ENCODE peak calls at places on chromosomes 2 and 18, in eight cellular contexts. One of them, this sample, is unnamed.

GRCh38 chr2:215920244-215921100 is 92.9 kb downstream of the MREG start:
- DNase-seq in stomach: peak
- DNase-seq in hepatocyte: peak
- DNase-seq in kidney: no peak
- DNase-seq in left ventricle myocardium inferior: peak
- DNase-seq in GM06990: no peak
- DNase-seq in fibroblast of lung: peak
- DNase-seq in fibroblast of pulmonary artery: peak
- DNase-seq in this sample: peak

GRCh38 chr18:23515911-23516546 is 12.7 kb downstream of the RMC1 start:
- DNase-seq in stomach: peak
- DNase-seq in hepatocyte: peak
- DNase-seq in kidney: no peak
- DNase-seq in left ventricle myocardium inferior: peak
- DNase-seq in GM06990: no peak
- DNase-seq in fibroblast of lung: peak
- DNase-seq in fibroblast of pulmonary artery: peak
- DNase-seq in this sample: peak

GRCh38 chr2:117771969-117772630 is 42.4 kb upstream of the DDX18 start:
- DNase-seq in stomach: no peak
- DNase-seq in hepatocyte: peak
- DNase-seq in kidney: no peak
- DNase-seq in left ventricle myocardium inferior: no peak
- DNase-seq in GM06990: no peak
- DNase-seq in fibroblast of lung: peak
- DNase-seq in fibroblast of pulmonary artery: peak
- DNase-seq in this sample: no peak

GRCh38 chr2:70321377-70321776 is 19.5 kb upstream of the FAM136A start:
- DNase-seq in stomach: no peak
- DNase-seq in hepatocyte: no peak
- DNase-seq in kidney: no peak
- DNase-seq in left ventricle myocardium inferior: no peak
- DNase-seq in GM06990: no peak
- DNase-seq in fibroblast of lung: no peak
- DNase-seq in fibroblast of pulmonary artery: no peak
- DNase-seq in this sample: no peak

GRCh38 chr2:8600456-8600855 is 81.4 kb upstream of the ID2 start:
- DNase-seq in stomach: no peak
- DNase-seq in hepatocyte: no peak
- DNase-seq in kidney: no peak
- DNase-seq in left ventricle myocardium inferior: no peak
- DNase-seq in GM06990: no peak
- DNase-seq in fibroblast of lung: no peak
- DNase-seq in fibroblast of pulmonary artery: no peak
- DNase-seq in this sample: no peak

GRCh38 chr2:218387369-218388194 is 5.5 kb downstream of the SLC11A1 start:
- DNase-seq in stomach: peak
- DNase-seq in hepatocyte: peak
- DNase-seq in kidney: peak
- DNase-seq in left ventricle myocardium inferior: no peak
- DNase-seq in GM06990: no peak
- DNase-seq in fibroblast of lung: peak
- DNase-seq in fibroblast of pulmonary artery: peak
- DNase-seq in this sample: peak

GRCh38 chr2:208256192-208256782 is 1.4 kb upstream of the IDH1 start:
- DNase-seq in stomach: no peak
- DNase-seq in hepatocyte: peak
- DNase-seq in kidney: no peak
- DNase-seq in left ventricle myocardium inferior: no peak
- DNase-seq in GM06990: no peak
- DNase-seq in fibroblast of lung: no peak
- DNase-seq in fibroblast of pulmonary artery: no peak
- DNase-seq in this sample: no peak

GRCh38 chr2:236954641-236955040 is 131.0 kb upstream of the COPS8 start:
- DNase-seq in stomach: no peak
- DNase-seq in hepatocyte: no peak
- DNase-seq in kidney: no peak
- DNase-seq in left ventricle myocardium inferior: no peak
- DNase-seq in GM06990: no peak
- DNase-seq in fibroblast of lung: no peak
- DNase-seq in fibroblast of pulmonary artery: no peak
- DNase-seq in this sample: no peak

GRCh38 chr2:98334439-98335078 is 11.7 kb upstream of the CNGA3 start:
- DNase-seq in stomach: no peak
- DNase-seq in hepatocyte: peak
- DNase-seq in kidney: no peak
- DNase-seq in left ventricle myocardium inferior: no peak
- DNase-seq in GM06990: no peak
- DNase-seq in fibroblast of lung: peak
- DNase-seq in fibroblast of pulmonary artery: peak
- DNase-seq in this sample: no peak

GRCh38 chr18:26405190-26405781 is 143.1 kb downstream of the KCTD1 start:
- DNase-seq in stomach: peak
- DNase-seq in hepatocyte: peak
- DNase-seq in kidney: peak
- DNase-seq in left ventricle myocardium inferior: peak
- DNase-seq in GM06990: no peak
- DNase-seq in fibroblast of lung: peak
- DNase-seq in fibroblast of pulmonary artery: peak
- DNase-seq in this sample: no peak

GRCh38 chr18:45402485-45403056 is 212.7 kb upstream of the SLC14A2 start:
- DNase-seq in stomach: no peak
- DNase-seq in hepatocyte: no peak
- DNase-seq in kidney: no peak
- DNase-seq in left ventricle myocardium inferior: no peak
- DNase-seq in GM06990: no peak
- DNase-seq in fibroblast of lung: peak
- DNase-seq in fibroblast of pulmonary artery: no peak
- DNase-seq in this sample: no peak

GRCh38 chr2:200188851-200189250 is 117.6 kb upstream of the SPATS2L start:
- DNase-seq in stomach: no peak
- DNase-seq in hepatocyte: no peak
- DNase-seq in kidney: no peak
- DNase-seq in left ventricle myocardium inferior: no peak
- DNase-seq in GM06990: no peak
- DNase-seq in fibroblast of lung: peak
- DNase-seq in fibroblast of pulmonary artery: no peak
- DNase-seq in this sample: no peak

GRCh38 chr2:163640542-163641195 is 95.1 kb downstream of the FIGN start:
- DNase-seq in stomach: no peak
- DNase-seq in hepatocyte: no peak
- DNase-seq in kidney: no peak
- DNase-seq in left ventricle myocardium inferior: no peak
- DNase-seq in GM06990: no peak
- DNase-seq in fibroblast of lung: no peak
- DNase-seq in fibroblast of pulmonary artery: no peak
- DNase-seq in this sample: no peak

GRCh38 chr2:181106229-181106628 is 125.8 kb downstream of the UBE2E3 start:
- DNase-seq in stomach: no peak
- DNase-seq in hepatocyte: no peak
- DNase-seq in kidney: no peak
- DNase-seq in left ventricle myocardium inferior: no peak
- DNase-seq in GM06990: no peak
- DNase-seq in fibroblast of lung: peak
- DNase-seq in fibroblast of pulmonary artery: no peak
- DNase-seq in this sample: no peak

GRCh38 chr2:159195719-159196118 is 90.8 kb downstream of the WDSUB1 start:
- DNase-seq in stomach: no peak
- DNase-seq in hepatocyte: no peak
- DNase-seq in kidney: no peak
- DNase-seq in left ventricle myocardium inferior: peak
- DNase-seq in GM06990: no peak
- DNase-seq in fibroblast of lung: no peak
- DNase-seq in fibroblast of pulmonary artery: no peak
- DNase-seq in this sample: no peak

GRCh38 chr18:53991202-53991601 is 233.3 kb downstream of the MBD2 start:
- DNase-seq in stomach: no peak
- DNase-seq in hepatocyte: peak
- DNase-seq in kidney: no peak
- DNase-seq in left ventricle myocardium inferior: no peak
- DNase-seq in GM06990: no peak
- DNase-seq in fibroblast of lung: peak
- DNase-seq in fibroblast of pulmonary artery: peak
- DNase-seq in this sample: no peak

GRCh38 chr2:82478641-82479040 is 1980.4 kb downstream of the SUCLG1 start:
- DNase-seq in stomach: no peak
- DNase-seq in hepatocyte: no peak
- DNase-seq in kidney: no peak
- DNase-seq in left ventricle myocardium inferior: no peak
- DNase-seq in GM06990: no peak
- DNase-seq in fibroblast of lung: no peak
- DNase-seq in fibroblast of pulmonary artery: no peak
- DNase-seq in this sample: no peak

DNA sequence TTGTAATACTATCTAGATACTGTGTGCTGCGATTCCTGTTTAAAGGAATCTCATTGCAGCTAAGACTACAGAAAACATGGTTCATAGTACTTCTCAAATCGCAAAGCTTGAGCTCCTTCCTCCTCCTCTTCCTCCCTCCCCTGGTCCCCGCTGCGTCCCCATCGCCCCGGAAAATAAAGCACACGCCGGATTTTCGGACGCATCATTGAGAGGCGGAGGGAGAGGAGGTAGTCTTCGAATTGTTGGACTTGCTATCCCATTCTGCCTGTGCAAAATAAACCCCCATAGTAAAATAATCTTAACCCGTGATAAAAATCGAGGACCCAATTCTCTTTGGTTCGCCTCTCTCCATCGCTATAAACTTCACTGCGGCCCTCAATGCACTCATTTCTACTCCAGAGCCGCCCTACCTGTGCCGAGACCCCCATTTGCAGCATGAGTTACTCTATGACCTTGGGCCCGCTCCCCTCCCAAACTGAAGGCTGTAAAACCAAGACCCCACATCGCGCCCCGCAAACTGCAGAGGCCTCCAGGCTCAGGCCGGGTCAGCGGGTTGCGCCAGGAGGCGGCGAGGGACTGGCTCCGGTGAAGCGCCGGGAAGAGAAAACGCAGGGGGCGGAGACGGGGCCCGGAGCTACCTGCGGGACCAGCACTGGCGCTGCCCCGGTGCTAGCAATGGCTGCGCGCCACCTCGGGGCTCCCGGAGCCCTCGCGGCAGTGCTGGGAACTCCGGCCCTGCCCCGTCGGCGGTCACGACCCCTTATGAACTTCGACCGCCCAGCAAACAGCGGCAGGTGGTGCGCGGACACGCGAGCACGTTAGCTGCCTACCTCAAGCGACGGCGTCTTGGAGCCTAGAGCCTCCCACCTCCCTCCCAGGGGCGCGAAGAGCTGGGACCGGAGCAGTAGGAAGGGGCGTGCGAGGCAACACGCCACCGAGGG is 649 bp downstream of the ESCO1 start:
- DNase-seq in stomach: peak
- DNase-seq in hepatocyte: peak
- DNase-seq in kidney: peak
- DNase-seq in left ventricle myocardium inferior: peak
- DNase-seq in GM06990: peak
- DNase-seq in fibroblast of lung: peak
- DNase-seq in fibroblast of pulmonary artery: peak
- DNase-seq in this sample: no peak
- TF ChIP-seq CTCF in stomach: no peak
- TF ChIP-seq CTCF in hepatocyte: no peak
- TF ChIP-seq CTCF in kidney: no peak
- TF ChIP-seq CTCF in left ventricle myocardium inferior: no peak
- TF ChIP-seq CTCF in GM06990: no peak
- TF ChIP-seq CTCF in fibroblast of lung: no peak
- TF ChIP-seq CTCF in fibroblast of pulmonary artery: no peak
- TF ChIP-seq CTCF in this sample: no peak

GRCh38 chr18:79378416-79379250 is 17.1 kb upstream of the NFATC1 start:
- DNase-seq in stomach: peak
- DNase-seq in hepatocyte: peak
- DNase-seq in kidney: peak
- DNase-seq in left ventricle myocardium inferior: peak
- DNase-seq in GM06990: peak
- DNase-seq in fibroblast of lung: peak
- DNase-seq in fibroblast of pulmonary artery: peak
- DNase-seq in this sample: peak
- TF ChIP-seq CTCF in stomach: peak
- TF ChIP-seq CTCF in hepatocyte: peak
- TF ChIP-seq CTCF in kidney: peak
- TF ChIP-seq CTCF in left ventricle myocardium inferior: peak
- TF ChIP-seq CTCF in GM06990: peak
- TF ChIP-seq CTCF in fibroblast of lung: peak
- TF ChIP-seq CTCF in fibroblast of pulmonary artery: peak
- TF ChIP-seq CTCF in this sample: peak

GRCh38 chr2:121649652-121650553 is 641 bp upstream of the CLASP1 start:
- DNase-seq in stomach: peak
- DNase-seq in hepatocyte: peak
- DNase-seq in kidney: peak
- DNase-seq in left ventricle myocardium inferior: peak
- DNase-seq in GM06990: peak
- DNase-seq in fibroblast of lung: peak
- DNase-seq in fibroblast of pulmonary artery: peak
- DNase-seq in this sample: peak

GRCh38 chr2:121649402-121649651 is at the start of gene CLASP1:
- DNase-seq in stomach: peak
- DNase-seq in hepatocyte: peak
- DNase-seq in kidney: peak
- DNase-seq in left ventricle myocardium inferior: peak
- DNase-seq in GM06990: peak
- DNase-seq in fibroblast of lung: peak
- DNase-seq in fibroblast of pulmonary artery: peak
- DNase-seq in this sample: peak

GRCh38 chr2:121648611-121649401 is 456 bp downstream of the CLASP1 start:
- DNase-seq in stomach: peak
- DNase-seq in hepatocyte: peak
- DNase-seq in kidney: no peak
- DNase-seq in left ventricle myocardium inferior: peak
- DNase-seq in GM06990: peak
- DNase-seq in fibroblast of lung: peak
- DNase-seq in fibroblast of pulmonary artery: peak
- DNase-seq in this sample: peak

GRCh38 chr2:121648206-121648605 is 1.1 kb downstream of the CLASP1 start:
- DNase-seq in stomach: no peak
- DNase-seq in hepatocyte: peak
- DNase-seq in kidney: no peak
- DNase-seq in left ventricle myocardium inferior: no peak
- DNase-seq in GM06990: peak
- DNase-seq in fibroblast of lung: peak
- DNase-seq in fibroblast of pulmonary artery: no peak
- DNase-seq in this sample: no peak

DNA sequence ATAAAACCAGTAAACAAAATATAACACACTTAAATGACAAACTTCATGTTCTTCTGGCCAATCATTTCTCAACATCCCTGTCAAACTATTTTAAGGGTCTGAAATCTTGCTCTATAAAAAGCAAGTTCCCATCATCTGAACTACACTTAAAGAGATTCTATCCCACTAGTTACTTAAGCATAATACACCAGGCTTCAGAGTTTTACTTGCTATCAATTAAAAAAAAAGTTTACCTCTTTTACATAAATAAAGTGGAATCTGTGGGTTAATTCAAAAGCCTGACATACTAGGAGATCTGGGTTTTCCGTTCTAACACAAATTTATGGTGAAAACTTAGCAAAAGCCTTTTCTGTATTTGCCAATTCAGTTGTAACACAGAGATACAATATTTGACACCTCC is 1.9 kb downstream of the CLASP1 start:
- DNase-seq in stomach: no peak
- DNase-seq in hepatocyte: no peak
- DNase-seq in kidney: no peak
- DNase-seq in left ventricle myocardium inferior: no peak
- DNase-seq in GM06990: no peak
- DNase-seq in fibroblast of lung: no peak
- DNase-seq in fibroblast of pulmonary artery: no peak
- DNase-seq in this sample: no peak
- TF ChIP-seq CTCF in stomach: no peak
- TF ChIP-seq CTCF in hepatocyte: no peak
- TF ChIP-seq CTCF in kidney: no peak
- TF ChIP-seq CTCF in left ventricle myocardium inferior: no peak
- TF ChIP-seq CTCF in GM06990: no peak
- TF ChIP-seq CTCF in fibroblast of lung: no peak
- TF ChIP-seq CTCF in fibroblast of pulmonary artery: no peak
- TF ChIP-seq CTCF in this sample: no peak

GRCh38 chr2:74119324-74119723 is 28.4 kb downstream of the BOLA3 start:
- DNase-seq in stomach: no peak
- DNase-seq in hepatocyte: no peak
- DNase-seq in kidney: no peak
- DNase-seq in left ventricle myocardium inferior: no peak
- DNase-seq in GM06990: no peak
- DNase-seq in fibroblast of lung: peak
- DNase-seq in fibroblast of pulmonary artery: peak
- DNase-seq in this sample: no peak
- TF ChIP-seq CTCF in stomach: no peak
- TF ChIP-seq CTCF in hepatocyte: no peak
- TF ChIP-seq CTCF in kidney: no peak
- TF ChIP-seq CTCF in left ventricle myocardium inferior: no peak
- TF ChIP-seq CTCF in GM06990: peak
- TF ChIP-seq CTCF in fibroblast of lung: no peak
- TF ChIP-seq CTCF in fibroblast of pulmonary artery: peak
- TF ChIP-seq CTCF in this sample: no peak